ENCODE peak calls at places on chromosome 12, in five cellular contexts. E is stomach, S is uterus, K is ovary, U is IMR-90. J is an unnamed sample.
A peak's percentile ranks its signal among the peaks of the same experiment; 100 is the strongest.

GRCh38 chr12:109871678-109872314 is 8.5 kb downstream of the GLTP start:
- DNase-seq in E (peak; percentile 43), S (no peak), K (no peak), U (peak; percentile 23), J (no peak)

GRCh38 chr12:56377310-56377988 is 14.8 kb upstream of the APOF start:
- DNase-seq in E (no peak), S (no peak), K (no peak), U (peak; percentile 62), J (no peak)

GRCh38 chr12:9669534-9669933 is at the start of gene CLEC2D:
- DNase-seq in E (no peak), S (no peak), K (no peak), U (no peak), J (no peak)

GRCh38 chr12:25684070-25684469 is 131.0 kb upstream of the LMNTD1 start:
- DNase-seq in E (no peak), S (no peak), K (no peak), U (no peak), J (no peak)

GRCh38 chr12:8609061-8609570 is 3.5 kb downstream of the AICDA start:
- DNase-seq in E (no peak), S (no peak), K (no peak), U (peak; percentile 47), J (no peak)

GRCh38 chr12:82745062-82745461 is 58.4 kb downstream of the TMTC2 start:
- DNase-seq in E (no peak), S (no peak), K (no peak), U (no peak), J (no peak)

GRCh38 chr12:20269352-20270067 is 98.8 kb upstream of the PDE3A start:
- DNase-seq in E (no peak), S (no peak), K (no peak), U (no peak), J (no peak)

GRCh38 chr12:452667-453210 is 7.0 kb upstream of the B4GALNT3 start:
- DNase-seq in E (peak; percentile 41), S (no peak), K (no peak), U (no peak), J (peak; percentile 49)

GRCh38 chr12:15632708-15633107 is 156.5 kb downstream of the EPS8 start:
- DNase-seq in E (no peak), S (no peak), K (no peak), U (no peak), J (no peak)

GRCh38 chr12:95548056-95548538 is 3.2 kb downstream of the USP44 start:
- DNase-seq in E (peak; percentile 29), S (peak; percentile 29), K (peak; percentile 46), U (no peak), J (peak; percentile 47)

GRCh38 chr12:68789144-68789878 is 18.7 kb upstream of the MDM2 start:
- DNase-seq in E (no peak), S (no peak), K (no peak), U (no peak), J (no peak)

GRCh38 chr12:52130695-52131094 is 51.2 kb downstream of the SMIM41 start:
- DNase-seq in E (no peak), S (no peak), K (no peak), U (no peak), J (no peak)

GRCh38 chr12:84497819-84498218 is 414.8 kb downstream of the SLC6A15 start:
- DNase-seq in E (no peak), S (no peak), K (no peak), U (no peak), J (no peak)

GRCh38 chr12:1880153-1880845 is 38.2 kb downstream of the CACNA2D4 start:
- DNase-seq in E (no peak), S (no peak), K (no peak), U (no peak), J (peak; percentile 69)

GRCh38 chr12:119008691-119009221 is 27.4 kb downstream of the SRRM4 start:
- DNase-seq in E (peak; percentile 25), S (no peak), K (no peak), U (no peak), J (no peak)

GRCh38 chr12:52052471-52053186 is 1.4 kb downstream of the NR4A1 start:
- DNase-seq in E (peak; percentile 77), S (peak; percentile 35), K (peak; percentile 63), U (peak; percentile 47), J (peak; percentile 63)

GRCh38 chr12:132501189-132501940 is 11.4 kb downstream of the FBRSL1 start:
- DNase-seq in E (no peak), S (no peak), K (no peak), U (no peak), J (no peak)
- H3K36me3 ChIP-seq in E (no peaks in the 10 kb centered on the region), S (no peaks in the 10 kb centered on the region), K (no peaks in the 10 kb centered on the region), U (no peaks in the 10 kb centered on the region), J (no peaks in the 10 kb centered on the region)

GRCh38 chr12:46364777-46365580 is 7.6 kb downstream of the SLC38A2 start:
- DNase-seq in E (peak; percentile 84), S (no peak), K (peak; percentile 69), U (peak; percentile 85), J (peak; percentile 44)
- TF ChIP-seq POLR2A in E (no peak), S (no peak), K (no peak), U (peak; percentile 4), J (no peak)

GRCh38 chr12:87952850-87953249 is 76.4 kb downstream of the C12orf50 start:
- DNase-seq in E (no peak), S (no peak), K (no peak), U (no peak), J (no peak)

GRCh38 chr12:87952223-87952622 is 77.0 kb downstream of the C12orf50 start:
- DNase-seq in E (no peak), S (no peak), K (no peak), U (no peak), J (no peak)

GRCh38 chr12:87953257-87953860 is 75.8 kb downstream of the C12orf50 start:
- DNase-seq in E (no peak), S (no peak), K (no peak), U (peak; percentile 71), J (no peak)
- TF ChIP-seq CTCF in E (no peak), S (peak; percentile 4), K (no peak), U (peak; percentile 86), J (no peak)

GRCh38 chr12:64457923-64458322 is 6.0 kb downstream of the TBK1 start:
- DNase-seq in E (no peak), S (no peak), K (no peak), U (no peak), J (no peak)

GRCh38 chr12:64466178-64466577 is 14.3 kb downstream of the TBK1 start:
- DNase-seq in E (no peak), S (no peak), K (no peak), U (no peak), J (no peak)

GRCh38 chr12:64459388-64460024 is 7.6 kb downstream of the TBK1 start:
- DNase-seq in E (no peak), S (no peak), K (no peak), U (no peak), J (peak; percentile 24)

GRCh38 chr12:64457466-64457865 is 5.5 kb downstream of the TBK1 start:
- DNase-seq in E (no peak), S (no peak), K (no peak), U (no peak), J (no peak)

DNA sequence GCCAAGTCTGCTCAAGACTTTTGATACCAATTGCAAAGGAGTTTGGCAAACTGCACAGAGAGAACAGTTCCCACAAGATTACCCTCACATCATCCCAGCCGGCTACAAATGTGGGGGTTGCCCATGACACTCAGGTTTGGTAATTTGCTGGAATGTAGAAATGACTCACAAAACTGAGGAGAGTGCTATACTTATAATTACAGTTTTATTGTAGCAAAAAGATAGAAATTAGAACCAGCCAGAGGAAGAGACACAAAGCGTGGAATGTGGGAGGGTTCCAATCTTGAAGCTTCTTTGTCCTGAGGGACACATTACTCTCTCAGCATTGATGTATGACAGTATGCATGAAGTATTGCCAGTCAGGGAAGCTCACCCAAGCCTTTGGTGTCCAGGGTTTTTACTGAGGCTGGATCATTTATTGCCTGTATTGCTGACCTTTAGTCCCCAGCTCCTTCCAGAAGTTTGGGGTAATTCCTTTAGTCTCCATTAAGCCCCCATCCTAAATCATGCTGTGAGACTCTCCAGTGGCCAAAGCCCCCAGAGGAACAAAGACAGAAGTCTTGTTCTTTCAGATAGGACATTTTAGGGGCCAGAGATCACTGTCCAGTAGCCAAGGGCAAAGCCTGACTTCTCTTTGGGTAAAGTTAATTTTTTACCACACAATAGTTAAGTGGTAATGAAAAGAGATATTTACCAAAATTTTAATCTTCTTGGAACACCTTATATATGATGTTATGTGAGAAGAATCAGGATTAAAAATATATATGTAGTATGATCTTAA is 9.9 kb downstream of the TBK1 start:
- DNase-seq in E (no peak), S (no peak), K (no peak), U (peak; percentile 78), J (no peak)
- H3K36me3 ChIP-seq in E (peaks cover 73% of the 10 kb centered on the region), S (no peaks in the 10 kb centered on the region), K (no peaks in the 10 kb centered on the region), U (peaks cover 26% of the 10 kb centered on the region), J (peaks cover 26% of the 10 kb centered on the region)